ENCODE peak calls at places on chromosome 1, in nine cellular contexts. N, J, A, M, O, T, B, Q and I are unnamed samples.

GRCh38 chr1:9294440-9294773 is 1.7 kb downstream of the SPSB1 start:
- DNase-seq in N (peak; percentile 10), J (no peak), A (no peak), M (peak; percentile 94), O (no peak), T (peak; percentile 93), B (no peak), Q (no peak), I (no peak)

GRCh38 chr1:160284220-160284781 is 632 bp downstream of the PEX19 start:
- DNase-seq in N (no peak), J (no peak), A (no peak), M (peak; percentile 71), O (no peak), T (peak; percentile 59), B (no peak), Q (peak; percentile 23), I (no peak)

GRCh38 chr1:206708058-206708457 is 23.4 kb downstream of the MAPKAPK2 start:
- DNase-seq in N (no peak), J (no peak), A (peak; percentile 59), M (no peak), O (no peak), T (peak; percentile 22), B (no peak), Q (no peak), I (no peak)

GRCh38 chr1:81179239-81179638 is 621.5 kb upstream of the ADGRL2 start:
- DNase-seq in N (no peak), J (no peak), A (no peak), M (peak; percentile 85), O (no peak), T (peak; percentile 81), B (no peak), Q (no peak), I (no peak)

GRCh38 chr1:201912832-201913231 is 24.1 kb downstream of the SHISA4 start:
- DNase-seq in N (no peak), J (no peak), A (no peak), M (peak; percentile 46), O (no peak), T (no peak), B (no peak), Q (no peak), I (no peak)

GRCh38 chr1:79646885-79647284 is 640.4 kb upstream of the ADGRL4 start:
- DNase-seq in N (no peak), J (no peak), A (no peak), M (no peak), O (no peak), T (no peak), B (no peak), Q (no peak), I (no peak)

GRCh38 chr1:74160045-74160444 is 37.9 kb downstream of the LRRIQ3 start:
- DNase-seq in N (no peak), J (no peak), A (no peak), M (no peak), O (no peak), T (no peak), B (no peak), Q (no peak), I (no peak)

GRCh38 chr1:97849350-97850339 is 71.2 kb downstream of the DPYD start:
- DNase-seq in N (no peak), J (peak; percentile 2), A (no peak), M (peak; percentile 89), O (no peak), T (peak; percentile 57), B (no peak), Q (no peak), I (no peak)

GRCh38 chr1:53365405-53366063 is 37.7 kb upstream of the LRP8 start:
- DNase-seq in N (peak; percentile 4), J (no peak), A (peak; percentile 77), M (no peak), O (no peak), T (no peak), B (peak; percentile 3), Q (no peak), I (no peak)

GRCh38 chr1:19739628-19740027 is 60.1 kb downstream of the TMCO4 start:
- DNase-seq in N (no peak), J (no peak), A (no peak), M (no peak), O (no peak), T (no peak), B (no peak), Q (no peak), I (no peak)

GRCh38 chr1:200038987-200039848 is 11.7 kb downstream of the NR5A2 start:
- DNase-seq in N (no peak), J (no peak), A (peak; percentile 72), M (peak; percentile 15), O (no peak), T (peak; percentile 20), B (no peak), Q (no peak), I (no peak)

GRCh38 chr1:26786437-26787380 is 1.0 kb upstream of the PIGV start:
- DNase-seq in N (peak; percentile 42), J (peak; percentile 56), A (peak; percentile 77), M (peak; percentile 92), O (no peak), T (peak; percentile 64), B (no peak), Q (peak; percentile 48), I (peak; percentile 11)

GRCh38 chr1:168636642-168637111 is 60.3 kb downstream of the XCL1 start:
- DNase-seq in N (no peak), J (peak; percentile 16), A (no peak), M (peak; percentile 84), O (no peak), T (peak; percentile 72), B (no peak), Q (no peak), I (no peak)

GRCh38 chr1:41819069-41819468 is 99.7 kb downstream of the HIVEP3 start:
- DNase-seq in N (no peak), J (no peak), A (no peak), M (no peak), O (no peak), T (no peak), B (no peak), Q (no peak), I (no peak)

GRCh38 chr1:43441166-43441893 is 12.4 kb downstream of the HYI start:
- DNase-seq in N (no peak), J (no peak), A (no peak), M (no peak), O (no peak), T (no peak), B (no peak), Q (no peak), I (no peak)

GRCh38 chr1:78831731-78832360 is 174.7 kb downstream of the ADGRL4 start:
- DNase-seq in N (no peak), J (no peak), A (no peak), M (peak; percentile 99), O (no peak), T (peak; percentile 97), B (no peak), Q (no peak), I (no peak)

GRCh38 chr1:162145280-162145965 is 75.9 kb downstream of the NOS1AP start:
- DNase-seq in N (no peak), J (no peak), A (no peak), M (peak; percentile 43), O (no peak), T (peak; percentile 15), B (no peak), Q (no peak), I (no peak)

GRCh38 chr1:15799928-15800835 is 7.3 kb downstream of the UQCRHL start:
- DNase-seq in N (no peak), J (peak; percentile 64), A (peak; percentile 76), M (peak; percentile 41), O (peak; percentile 41), T (peak; percentile 99), B (no peak), Q (no peak), I (no peak)